ENCODE peak calls at places on chromosomes 2 and 18, in six cellular contexts. Y is lower leg skin, V is IMR-90, H is psoas muscle, K is neural progenitor cell, I is mucosa of descending colon. T is an unnamed sample.
A peak's percentile ranks its signal among the peaks of the same experiment; 100 is the strongest.

GRCh38 chr2:240439698-240440151 is 4.3 kb downstream of the GPC1 start:
- DNase-seq in Y (no peak), V (no peak), H (no peak), K (no peak), I (no peak), T (no peak)

GRCh38 chr2:144578099-144578498 is 58.2 kb upstream of the ZEB2 start:
- DNase-seq in Y (no peak), V (no peak), H (no peak), K (no peak), I (no peak), T (no peak)

GRCh38 chr2:174699993-174700766 is 64.1 kb downstream of the CHRNA1 start:
- DNase-seq in Y (no peak), V (peak; percentile 65), H (no peak), K (peak; percentile 49), I (no peak), T (no peak)

GRCh38 chr18:58189008-58189407 is 145.0 kb downstream of the NEDD4L start:
- DNase-seq in Y (no peak), V (no peak), H (no peak), K (no peak), I (no peak), T (no peak)

GRCh38 chr2:128440666-128441340 is 122.1 kb upstream of the HS6ST1 start:
- DNase-seq in Y (peak; percentile 14), V (no peak), H (no peak), K (no peak), I (no peak), T (peak; percentile 43)

GRCh38 chr2:207115715-207116364 is 49.9 kb downstream of the KLF7 start:
- DNase-seq in Y (no peak), V (peak; percentile 63), H (no peak), K (peak; percentile 42), I (no peak), T (no peak)

GRCh38 chr2:98539056-98539735 is 69.1 kb downstream of the COA5 start:
- DNase-seq in Y (no peak), V (no peak), H (no peak), K (no peak), I (no peak), T (no peak)

GRCh38 chr2:182355815-182356214 is 71.0 kb downstream of the PDE1A start:
- DNase-seq in Y (no peak), V (peak; percentile 56), H (no peak), K (no peak), I (no peak), T (no peak)

GRCh38 chr18:76161983-76162382 is 333.1 kb downstream of the ZNF516 start:
- DNase-seq in Y (no peak), V (no peak), H (no peak), K (no peak), I (no peak), T (no peak)

GRCh38 chr2:233556756-233557736 is 9.5 kb downstream of the USP40 start:
- DNase-seq in Y (no peak), V (peak; percentile 79), H (no peak), K (no peak), I (no peak), T (no peak)

GRCh38 chr2:24762518-24762917 is 30.7 kb downstream of the PTRHD1 start:
- DNase-seq in Y (no peak), V (peak; percentile 49), H (no peak), K (no peak), I (no peak), T (no peak)

GRCh38 chr2:224438726-224439125 is 36.8 kb upstream of the FAM124B start:
- DNase-seq in Y (no peak), V (no peak), H (no peak), K (no peak), I (no peak), T (no peak)

GRCh38 chr18:31555971-31556747 is 35.5 kb upstream of the TTR start:
- DNase-seq in Y (no peak), V (peak; percentile 70), H (no peak), K (peak; percentile 59), I (peak; percentile 72), T (no peak)

GRCh38 chr2:102796337-102796736 is 34.5 kb downstream of the TMEM182 start:
- DNase-seq in Y (no peak), V (no peak), H (no peak), K (no peak), I (no peak), T (no peak)

GRCh38 chr18:54802686-54803395 is 25.4 kb upstream of the RAB27B start:
- DNase-seq in Y (no peak), V (no peak), H (no peak), K (no peak), I (no peak), T (no peak)

GRCh38 chr2:61368687-61369665 is 101.9 kb downstream of the USP34 start:
- DNase-seq in Y (no peak), V (no peak), H (no peak), K (no peak), I (no peak), T (no peak)

GRCh38 chr18:47260138-47260923 is 8.9 kb upstream of the SKOR2 start:
- DNase-seq in Y (no peak), V (peak; percentile 14), H (peak; percentile 43), K (peak; percentile 93), I (peak; percentile 71), T (no peak)

GRCh38 chr18:47262397-47263196 is 11.1 kb upstream of the SKOR2 start:
- DNase-seq in Y (no peak), V (no peak), H (no peak), K (peak; percentile 33), I (no peak), T (no peak)

GRCh38 chr18:47261902-47262301 is 10.4 kb upstream of the SKOR2 start:
- DNase-seq in Y (no peak), V (no peak), H (no peak), K (peak; percentile 7), I (no peak), T (no peak)

GRCh38 chr18:47263197-47263827 is 11.9 kb upstream of the SKOR2 start:
- DNase-seq in Y (no peak), V (no peak), H (no peak), K (peak; percentile 83), I (no peak), T (no peak)

GRCh38 chr18:47260924-47261701 is 9.7 kb upstream of the SKOR2 start:
- DNase-seq in Y (no peak), V (no peak), H (no peak), K (peak; percentile 54), I (no peak), T (no peak)
- TF ChIP-seq CTCF in Y (no peak), V (no peak), H (no peak), K (peak; percentile 53), I (no peak), T (no peak)

GRCh38 chr2:143070688-143071087 is 58.5 kb upstream of the ARHGAP15 start:
- DNase-seq in Y (no peak), V (no peak), H (no peak), K (no peak), I (no peak), T (no peak)
- H3K4me3 ChIP-seq in Y (no peak overlapping the region), V (no peak overlapping the region), H (no peak overlapping the region), K (no peak overlapping the region), I (no peak overlapping the region), T (no peak overlapping the region)

GRCh38 chr2:177622516-177622915 is 229.9 kb downstream of the AGPS start:
- DNase-seq in Y (no peak), V (no peak), H (no peak), K (peak; percentile 78), I (no peak), T (no peak)
- TF ChIP-seq CTCF in Y (no peak), V (no peak), H (no peak), K (peak; percentile 66), I (no peak), T (no peak)

GRCh38 chr2:42752299-42752698 is 11.6 kb downstream of the OXER1 start:
- DNase-seq in Y (no peak), V (no peak), H (no peak), K (no peak), I (peak; percentile 38), T (no peak)
- H3K4me3 ChIP-seq in Y (no peak overlapping the region), V (no peak overlapping the region), H (no peak overlapping the region), K (no peak overlapping the region), I (no peak overlapping the region), T (no peak overlapping the region)